ENCODE peak calls at places on chromosomes 12 and 14, in six cellular contexts. J is HepG2, U is SK-N-SH, F is K562, E is H1, H is GM12878. X is an unnamed sample.

GRCh38 chr14:97120204-97121120 is 323.3 kb downstream of the VRK1 start:
- DNase-seq in J (no peak), U (no peak), F (no peak), E (no peak), H (peak; percentile 13), X (no peak)

GRCh38 chr12:125254856-125255255 is 189.6 kb downstream of the AACS start:
- DNase-seq in J (no peak), U (no peak), F (no peak), E (no peak), H (no peak), X (no peak)

GRCh38 chr12:132686831-132687210 is 321 bp downstream of the POLE start:
- DNase-seq in J (no peak), U (peak; percentile 84), F (peak; percentile 77), E (no peak), H (no peak), X (no peak)

GRCh38 chr12:104334581-104334980 is 31.0 kb downstream of the EID3 start:
- DNase-seq in J (no peak), U (no peak), F (no peak), E (no peak), H (no peak), X (no peak)

GRCh38 chr14:103629503-103630121 is 601 bp downstream of the KLC1 start:
- DNase-seq in J (no peak), U (peak; percentile 87), F (no peak), E (peak; percentile 80), H (no peak), X (no peak)

GRCh38 chr12:119841433-119842210 is 35.5 kb downstream of the CIT start:
- DNase-seq in J (no peak), U (no peak), F (no peak), E (no peak), H (no peak), X (no peak)

GRCh38 chr14:104735830-104736642 is 12.0 kb downstream of the ADSS1 start:
- DNase-seq in J (peak; percentile 81), U (peak; percentile 60), F (no peak), E (no peak), H (no peak), X (no peak)

GRCh38 chr12:112107728-112108447 is 695 bp downstream of the NAA25 start:
- DNase-seq in J (no peak), U (peak; percentile 63), F (peak; percentile 44), E (no peak), H (no peak), X (peak; percentile 78)

GRCh38 chr14:99143793-99144192 is 128.2 kb downstream of the BCL11B start:
- DNase-seq in J (no peak), U (no peak), F (no peak), E (no peak), H (no peak), X (peak; percentile 23)

GRCh38 chr14:28468191-28469151 is 298.1 kb upstream of the FOXG1 start:
- DNase-seq in J (no peak), U (no peak), F (no peak), E (no peak), H (no peak), X (no peak)

GRCh38 chr14:65502676-65503124 is 90.2 kb downstream of the FUT8 start:
- DNase-seq in J (no peak), U (no peak), F (no peak), E (no peak), H (peak; percentile 62), X (no peak)

GRCh38 chr12:42786400-42786799 is 196.9 kb upstream of the PRICKLE1 start:
- DNase-seq in J (no peak), U (no peak), F (no peak), E (no peak), H (no peak), X (no peak)

GRCh38 chr14:51304956-51305355 is 64.9 kb downstream of the TMX1 start:
- DNase-seq in J (no peak), U (no peak), F (no peak), E (no peak), H (no peak), X (no peak)

GRCh38 chr12:13194462-13195110 is 1.9 kb upstream of the EMP1 start:
- DNase-seq in J (no peak), U (peak; percentile 52), F (no peak), E (no peak), H (no peak), X (no peak)

GRCh38 chr14:103496776-103497175 is 25.9 kb downstream of the CKB start:
- DNase-seq in J (no peak), U (no peak), F (no peak), E (no peak), H (no peak), X (no peak)

GRCh38 chr12:42240131-42240750 is 2.2 kb upstream of the YAF2 start:
- DNase-seq in J (no peak), U (no peak), F (no peak), E (no peak), H (no peak), X (no peak)

GRCh38 chr12:32507559-32508276 is 108.4 kb downstream of the FGD4 start:
- DNase-seq in J (no peak), U (no peak), F (no peak), E (no peak), H (no peak), X (peak; percentile 42)

GRCh38 chr14:94964931-94965330 is 192.4 kb downstream of the DICER1 start:
- DNase-seq in J (no peak), U (no peak), F (no peak), E (no peak), H (no peak), X (no peak)
- TF ChIP-seq GABPA in J (no peak), U (no peak), F (no peak), E (no peak), H (no peak), X (no peak)

GRCh38 chr14:61860294-61860918 is 98.2 kb downstream of the SNAPC1 start:
- DNase-seq in J (peak; percentile 34), U (peak; percentile 65), F (peak; percentile 54), E (peak; percentile 82), H (peak; percentile 44), X (no peak)
- TF ChIP-seq CTCF in J (peak; percentile 51), U (peak; percentile 72), F (peak; percentile 60), E (peak; percentile 55), H (peak; percentile 96), X (no peak)

DNA sequence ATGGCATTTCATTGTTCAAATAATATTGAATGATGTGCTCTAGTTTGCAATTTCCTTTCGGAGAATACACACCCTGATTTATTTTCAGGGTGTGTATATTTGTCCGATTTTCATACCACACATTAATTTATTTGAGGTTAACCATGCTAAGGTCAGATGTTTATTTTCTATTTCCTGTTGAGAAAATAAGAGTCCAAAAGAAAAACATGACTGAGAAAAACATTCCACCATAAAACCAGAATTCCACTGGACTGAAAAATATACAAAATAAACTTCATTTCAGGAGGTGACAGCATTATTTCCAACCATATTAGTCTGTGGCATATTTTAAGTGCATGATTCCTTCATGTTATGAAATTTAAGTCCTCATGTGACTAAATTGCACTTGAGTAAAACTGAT is 64.2 kb upstream of the OVCH1 start:
- DNase-seq in J (no peak), U (no peak), F (no peak), E (no peak), H (no peak), X (no peak)
- TF ChIP-seq GABPA in J (no peak), U (no peak), F (no peak), E (no peak), H (no peak), X (no peak)

GRCh38 chr14:102063092-102063807 is 23.6 kb downstream of the HSP90AA1 start:
- DNase-seq in J (peak; percentile 83), U (peak; percentile 94), F (peak; percentile 87), E (peak; percentile 85), H (peak; percentile 31), X (peak; percentile 86)
- TF ChIP-seq CTCF in J (peak; percentile 57), U (peak; percentile 60), F (peak; percentile 64), E (no peak), H (peak; percentile 28), X (peak; percentile 29)

DNA sequence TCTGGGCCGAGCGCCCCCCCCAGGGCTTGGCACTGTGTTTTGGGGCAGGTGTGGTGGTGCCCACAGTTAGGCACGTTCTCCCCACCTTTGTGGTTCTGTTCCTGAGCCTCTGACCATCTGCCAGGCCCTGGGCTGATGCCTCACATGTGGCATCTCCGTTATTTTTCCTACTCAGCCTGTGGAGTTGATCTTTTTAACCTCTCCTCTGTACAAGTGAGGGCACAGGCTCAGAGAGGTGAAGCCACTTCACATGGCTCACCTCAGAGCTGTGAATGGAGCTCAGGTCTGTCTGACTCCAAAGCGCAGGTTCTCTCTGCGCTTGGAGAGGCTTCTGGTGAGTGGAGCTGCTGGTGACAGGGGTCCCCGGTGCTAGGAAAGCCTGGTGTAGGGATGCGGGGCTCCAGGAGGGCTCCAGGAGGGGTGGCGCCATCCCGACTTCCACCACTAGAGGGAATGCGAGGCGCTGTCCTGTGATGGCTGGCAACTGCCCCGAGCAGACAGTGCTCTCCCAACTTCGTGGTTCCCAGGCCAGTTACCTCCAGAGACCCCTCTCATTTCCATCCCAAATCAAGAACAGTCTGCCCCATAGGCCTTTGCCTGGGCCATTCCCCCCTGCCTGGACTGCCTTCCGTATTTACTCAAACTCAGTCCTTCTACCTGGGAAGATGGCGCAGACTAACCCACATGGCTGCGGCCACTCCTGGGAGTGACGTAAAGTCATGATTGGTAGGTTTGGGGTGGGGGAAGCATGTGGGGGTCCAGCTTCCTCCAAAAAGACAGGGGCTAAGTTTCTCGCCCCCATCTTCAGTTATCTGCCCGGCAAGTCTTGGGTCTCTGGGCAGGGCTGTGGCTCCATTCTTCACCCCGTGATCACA is 9.9 kb downstream of the BCL7A start:
- DNase-seq in J (no peak), U (peak; percentile 84), F (peak; percentile 73), E (peak; percentile 96), H (no peak), X (no peak)
- TF ChIP-seq GABPA in J (no peak), U (no peak), F (no peak), E (no peak), H (no peak), X (no peak)

GRCh38 chr14:89184952-89185351 is 232.1 kb downstream of the FOXN3 start:
- DNase-seq in J (no peak), U (no peak), F (no peak), E (no peak), H (no peak), X (no peak)

GRCh38 chr14:89187501-89187900 is 229.5 kb downstream of the FOXN3 start:
- DNase-seq in J (no peak), U (no peak), F (no peak), E (peak; percentile 20), H (no peak), X (no peak)

GRCh38 chr14:89186850-89187376 is 230.1 kb downstream of the FOXN3 start:
- DNase-seq in J (no peak), U (no peak), F (no peak), E (no peak), H (no peak), X (no peak)

GRCh38 chr14:89188492-89188891 is 228.5 kb downstream of the FOXN3 start:
- DNase-seq in J (no peak), U (no peak), F (no peak), E (no peak), H (no peak), X (no peak)

GRCh38 chr14:89185919-89186849 is 230.8 kb downstream of the FOXN3 start:
- DNase-seq in J (no peak), U (no peak), F (no peak), E (no peak), H (no peak), X (no peak)
- TF ChIP-seq CTCF in J (no peak), U (no peak), F (no peak), E (no peak), H (no peak), X (no peak)

GRCh38 chr14:68846466-68846865 is 53.6 kb upstream of the ZFP36L1 start:
- DNase-seq in J (no peak), U (no peak), F (no peak), E (no peak), H (no peak), X (no peak)
- TF ChIP-seq GABPA in J (no peak), U (no peak), F (no peak), E (no peak), H (no peak), X (no peak)

GRCh38 chr12:3313655-3314305 is 177.2 kb upstream of the PRMT8 start:
- DNase-seq in J (peak; percentile 40), U (peak; percentile 64), F (peak; percentile 15), E (no peak), H (no peak), X (no peak)
- TF ChIP-seq CTCF in J (peak; percentile 65), U (peak; percentile 45), F (peak; percentile 37), E (peak; percentile 86), H (peak; percentile 41), X (peak; percentile 15)